ENCODE peak calls at places on chromosomes 6 and 20, in six cellular contexts. One of them, this sample, is unnamed.

GRCh38 chr6:152404936-152405595 is 232.1 kb downstream of the SYNE1 start:
- DNase-seq in OCI-LY7: no peak
- DNase-seq in kidney epithelial cell: no peak
- DNase-seq in neural progenitor cell: no peak
- DNase-seq in bronchial epithelial cell: no peak
- DNase-seq in IMR-90: no peak
- DNase-seq in this sample: no peak

GRCh38 chr6:17919494-17919893 is 67.9 kb downstream of the KIF13A start:
- DNase-seq in OCI-LY7: no peak
- DNase-seq in kidney epithelial cell: no peak
- DNase-seq in neural progenitor cell: no peak
- DNase-seq in bronchial epithelial cell: no peak
- DNase-seq in IMR-90: no peak
- DNase-seq in this sample: no peak

GRCh38 chr20:34553366-34553867 is 5.1 kb upstream of the MAP1LC3A start:
- DNase-seq in OCI-LY7: no peak
- DNase-seq in kidney epithelial cell: no peak
- DNase-seq in neural progenitor cell: no peak
- DNase-seq in bronchial epithelial cell: no peak
- DNase-seq in IMR-90: no peak
- DNase-seq in this sample: no peak

GRCh38 chr6:2460216-2460734 is 214.9 kb upstream of the GMDS start:
- DNase-seq in OCI-LY7: no peak
- DNase-seq in kidney epithelial cell: peak
- DNase-seq in neural progenitor cell: no peak
- DNase-seq in bronchial epithelial cell: peak
- DNase-seq in IMR-90: no peak
- DNase-seq in this sample: no peak

GRCh38 chr6:159170999-159171712 is 2.0 kb downstream of the FNDC1 start:
- DNase-seq in OCI-LY7: no peak
- DNase-seq in kidney epithelial cell: no peak
- DNase-seq in neural progenitor cell: peak
- DNase-seq in bronchial epithelial cell: peak
- DNase-seq in IMR-90: peak
- DNase-seq in this sample: peak

GRCh38 chr6:6319947-6320811 is at the start of gene F13A1:
- DNase-seq in OCI-LY7: peak
- DNase-seq in kidney epithelial cell: no peak
- DNase-seq in neural progenitor cell: peak
- DNase-seq in bronchial epithelial cell: no peak
- DNase-seq in IMR-90: no peak
- DNase-seq in this sample: no peak

GRCh38 chr6:42744351-42744890 is 1.5 kb downstream of the TBCC start:
- DNase-seq in OCI-LY7: no peak
- DNase-seq in kidney epithelial cell: no peak
- DNase-seq in neural progenitor cell: no peak
- DNase-seq in bronchial epithelial cell: no peak
- DNase-seq in IMR-90: no peak
- DNase-seq in this sample: peak

GRCh38 chr20:59082981-59083380 is 40.4 kb upstream of the PRELID3B start:
- DNase-seq in OCI-LY7: no peak
- DNase-seq in kidney epithelial cell: no peak
- DNase-seq in neural progenitor cell: no peak
- DNase-seq in bronchial epithelial cell: peak
- DNase-seq in IMR-90: peak
- DNase-seq in this sample: no peak

GRCh38 chr6:35287671-35288396 is 9.8 kb upstream of the DEF6 start:
- DNase-seq in OCI-LY7: no peak
- DNase-seq in kidney epithelial cell: no peak
- DNase-seq in neural progenitor cell: no peak
- DNase-seq in bronchial epithelial cell: no peak
- DNase-seq in IMR-90: peak
- DNase-seq in this sample: no peak

GRCh38 chr20:41247523-41248370 is 69.8 kb downstream of the ZHX3 start:
- DNase-seq in OCI-LY7: no peak
- DNase-seq in kidney epithelial cell: no peak
- DNase-seq in neural progenitor cell: no peak
- DNase-seq in bronchial epithelial cell: no peak
- DNase-seq in IMR-90: no peak
- DNase-seq in this sample: no peak

GRCh38 chr6:112296122-112296521 is 41.8 kb upstream of the LAMA4 start:
- DNase-seq in OCI-LY7: peak
- DNase-seq in kidney epithelial cell: peak
- DNase-seq in neural progenitor cell: peak
- DNase-seq in bronchial epithelial cell: peak
- DNase-seq in IMR-90: peak
- DNase-seq in this sample: peak

GRCh38 chr6:51495806-51496380 is 591.5 kb downstream of the PKHD1 start:
- DNase-seq in OCI-LY7: no peak
- DNase-seq in kidney epithelial cell: no peak
- DNase-seq in neural progenitor cell: no peak
- DNase-seq in bronchial epithelial cell: no peak
- DNase-seq in IMR-90: no peak
- DNase-seq in this sample: no peak

GRCh38 chr20:39909447-39909846 is 779.6 kb downstream of the MAFB start:
- DNase-seq in OCI-LY7: no peak
- DNase-seq in kidney epithelial cell: no peak
- DNase-seq in neural progenitor cell: no peak
- DNase-seq in bronchial epithelial cell: peak
- DNase-seq in IMR-90: no peak
- DNase-seq in this sample: no peak

GRCh38 chr20:53522696-53523095 is 70.9 kb downstream of the ZNF217 start:
- DNase-seq in OCI-LY7: no peak
- DNase-seq in kidney epithelial cell: no peak
- DNase-seq in neural progenitor cell: no peak
- DNase-seq in bronchial epithelial cell: no peak
- DNase-seq in IMR-90: no peak
- DNase-seq in this sample: no peak

GRCh38 chr6:474454-475185 is 83.1 kb downstream of the IRF4 start:
- DNase-seq in OCI-LY7: peak
- DNase-seq in kidney epithelial cell: no peak
- DNase-seq in neural progenitor cell: peak
- DNase-seq in bronchial epithelial cell: no peak
- DNase-seq in IMR-90: no peak
- DNase-seq in this sample: no peak

GRCh38 chr6:47357827-47358226 is 48.1 kb upstream of the TNFRSF21 start:
- DNase-seq in OCI-LY7: peak
- DNase-seq in kidney epithelial cell: no peak
- DNase-seq in neural progenitor cell: no peak
- DNase-seq in bronchial epithelial cell: no peak
- DNase-seq in IMR-90: no peak
- DNase-seq in this sample: no peak

GRCh38 chr20:33490023-33490933 is at the start of gene CBFA2T2:
- DNase-seq in OCI-LY7: no peak
- DNase-seq in kidney epithelial cell: peak
- DNase-seq in neural progenitor cell: peak
- DNase-seq in bronchial epithelial cell: peak
- DNase-seq in IMR-90: peak
- DNase-seq in this sample: peak

GRCh38 chr6:34391711-34392496 is 565 bp downstream of the NUDT3 start:
- DNase-seq in OCI-LY7: peak
- DNase-seq in kidney epithelial cell: no peak
- DNase-seq in neural progenitor cell: peak
- DNase-seq in bronchial epithelial cell: peak
- DNase-seq in IMR-90: peak
- DNase-seq in this sample: peak

GRCh38 chr6:141097471-141097870 is 1035.3 kb upstream of the GJE1 start:
- DNase-seq in OCI-LY7: no peak
- DNase-seq in kidney epithelial cell: no peak
- DNase-seq in neural progenitor cell: no peak
- DNase-seq in bronchial epithelial cell: peak
- DNase-seq in IMR-90: no peak
- DNase-seq in this sample: peak

GRCh38 chr6:34792605-34793500 is 970 bp downstream of the BLTP3A start:
- DNase-seq in OCI-LY7: peak
- DNase-seq in kidney epithelial cell: no peak
- DNase-seq in neural progenitor cell: peak
- DNase-seq in bronchial epithelial cell: peak
- DNase-seq in IMR-90: peak
- DNase-seq in this sample: peak

GRCh38 chr6:22219916-22220315 is 76.9 kb downstream of the PRL start:
- DNase-seq in OCI-LY7: no peak
- DNase-seq in kidney epithelial cell: no peak
- DNase-seq in neural progenitor cell: no peak
- DNase-seq in bronchial epithelial cell: no peak
- DNase-seq in IMR-90: peak
- DNase-seq in this sample: no peak

GRCh38 chr20:37267684-37268313 is 6.2 kb upstream of the GHRH start:
- DNase-seq in OCI-LY7: peak
- DNase-seq in kidney epithelial cell: no peak
- DNase-seq in neural progenitor cell: peak
- DNase-seq in bronchial epithelial cell: no peak
- DNase-seq in IMR-90: no peak
- DNase-seq in this sample: no peak

GRCh38 chr20:25259358-25259757 is 11.5 kb downstream of the PYGB start:
- DNase-seq in OCI-LY7: no peak
- DNase-seq in kidney epithelial cell: no peak
- DNase-seq in neural progenitor cell: no peak
- DNase-seq in bronchial epithelial cell: no peak
- DNase-seq in IMR-90: no peak
- DNase-seq in this sample: no peak

GRCh38 chr20:61583356-61583755 is 331.3 kb downstream of the CDH4 start:
- DNase-seq in OCI-LY7: no peak
- DNase-seq in kidney epithelial cell: no peak
- DNase-seq in neural progenitor cell: no peak
- DNase-seq in bronchial epithelial cell: no peak
- DNase-seq in IMR-90: no peak
- DNase-seq in this sample: no peak

GRCh38 chr6:36743538-36744441 is 46.2 kb downstream of the RAB44 start:
- DNase-seq in OCI-LY7: no peak
- DNase-seq in kidney epithelial cell: no peak
- DNase-seq in neural progenitor cell: no peak
- DNase-seq in bronchial epithelial cell: peak
- DNase-seq in IMR-90: no peak
- DNase-seq in this sample: no peak

GRCh38 chr20:32603046-32603726 is 18.1 kb upstream of the NOL4L start:
- DNase-seq in OCI-LY7: peak
- DNase-seq in kidney epithelial cell: no peak
- DNase-seq in neural progenitor cell: no peak
- DNase-seq in bronchial epithelial cell: no peak
- DNase-seq in IMR-90: no peak
- DNase-seq in this sample: no peak

GRCh38 chr6:17519120-17519519 is 81.0 kb upstream of the FAM8A1 start:
- DNase-seq in OCI-LY7: no peak
- DNase-seq in kidney epithelial cell: no peak
- DNase-seq in neural progenitor cell: no peak
- DNase-seq in bronchial epithelial cell: peak
- DNase-seq in IMR-90: peak
- DNase-seq in this sample: no peak

GRCh38 chr6:82072771-82073170 is 174.8 kb downstream of the IBTK start:
- DNase-seq in OCI-LY7: no peak
- DNase-seq in kidney epithelial cell: peak
- DNase-seq in neural progenitor cell: no peak
- DNase-seq in bronchial epithelial cell: peak
- DNase-seq in IMR-90: peak
- DNase-seq in this sample: peak

DNA sequence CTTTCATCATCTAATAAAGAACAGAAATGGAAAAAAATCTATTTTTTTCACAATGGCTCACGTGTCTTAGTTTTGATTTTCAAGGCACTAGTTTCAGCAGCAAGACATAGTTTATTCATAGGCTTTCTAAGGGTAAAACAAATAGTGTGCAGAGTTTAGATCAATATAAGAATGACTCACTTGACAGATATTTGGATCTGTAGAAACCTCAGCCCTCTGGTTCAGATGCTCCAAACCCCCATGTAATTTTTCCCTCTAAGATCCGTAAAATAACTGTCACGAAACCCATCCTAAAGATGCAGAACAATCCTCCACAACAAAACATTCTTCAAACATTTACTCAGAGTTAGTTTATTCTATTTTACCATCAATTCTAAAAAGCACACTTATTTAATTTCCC is 43.4 kb downstream of the IYD start:
- DNase-seq in OCI-LY7: no peak
- DNase-seq in kidney epithelial cell: no peak
- DNase-seq in neural progenitor cell: no peak
- DNase-seq in bronchial epithelial cell: no peak
- DNase-seq in IMR-90: no peak
- DNase-seq in this sample: no peak
- TF ChIP-seq CTCF in OCI-LY7: no peak
- TF ChIP-seq CTCF in kidney epithelial cell: no peak
- TF ChIP-seq CTCF in neural progenitor cell: no peak
- TF ChIP-seq CTCF in bronchial epithelial cell: no peak
- TF ChIP-seq CTCF in IMR-90: no peak
- TF ChIP-seq CTCF in this sample: no peak

DNA sequence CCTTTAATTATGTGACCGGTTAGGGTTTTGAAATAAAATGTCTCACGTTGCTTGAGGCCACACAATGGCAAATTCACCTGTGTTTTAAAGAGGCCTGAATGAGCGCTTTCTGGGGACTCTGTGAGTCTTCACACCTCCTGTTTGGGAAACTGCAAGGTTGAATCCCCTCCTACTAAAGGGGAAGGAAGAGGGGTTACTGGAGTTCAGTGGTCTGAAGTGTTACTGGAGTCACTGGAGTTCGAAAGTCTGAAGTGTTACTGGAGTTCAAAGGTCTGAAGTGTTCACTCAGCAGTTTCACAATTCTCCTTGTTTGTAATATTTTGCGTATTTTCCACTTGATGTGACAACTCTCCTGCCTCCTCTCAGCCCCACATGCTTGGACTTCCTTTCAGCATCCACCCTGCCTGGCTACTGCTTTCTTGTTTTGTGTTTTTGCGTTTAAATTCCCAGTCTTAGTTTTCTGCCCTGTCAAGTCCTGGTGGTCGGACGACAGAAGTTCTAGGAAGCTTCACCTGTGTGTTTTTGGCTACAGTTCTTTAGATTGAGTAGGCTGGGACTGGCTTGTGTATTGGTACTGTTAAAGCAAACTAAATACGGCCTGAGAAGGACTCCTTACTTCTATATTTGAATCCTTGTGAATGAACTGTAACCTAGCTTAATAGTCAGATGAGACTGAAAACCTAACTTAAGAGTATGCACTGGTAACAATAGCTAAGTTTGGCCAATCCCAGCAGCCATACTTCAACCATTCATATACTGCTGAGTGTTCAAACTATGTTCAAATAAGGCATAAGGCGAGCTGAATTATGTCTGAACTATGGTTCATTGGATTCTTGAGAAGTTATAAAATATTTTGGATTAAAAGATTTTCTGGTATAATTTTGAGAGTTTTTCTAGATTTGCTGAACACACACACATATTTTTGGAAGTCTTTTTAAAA is 2.0 kb downstream of the SMPDL3A start:
- DNase-seq in OCI-LY7: no peak
- DNase-seq in kidney epithelial cell: no peak
- DNase-seq in neural progenitor cell: no peak
- DNase-seq in bronchial epithelial cell: no peak
- DNase-seq in IMR-90: peak
- DNase-seq in this sample: peak
- H3K4me3 ChIP-seq in OCI-LY7: no peak
- H3K4me3 ChIP-seq in kidney epithelial cell: peak
- H3K4me3 ChIP-seq in neural progenitor cell: peak
- H3K4me3 ChIP-seq in bronchial epithelial cell: no peak
- H3K4me3 ChIP-seq in IMR-90: peak
- H3K4me3 ChIP-seq in this sample: peak

GRCh38 chr20:13610205-13610604 is 28.5 kb downstream of the TASP1 start:
- DNase-seq in OCI-LY7: peak
- DNase-seq in kidney epithelial cell: no peak
- DNase-seq in neural progenitor cell: peak
- DNase-seq in bronchial epithelial cell: no peak
- DNase-seq in IMR-90: no peak
- DNase-seq in this sample: peak
- TF ChIP-seq CTCF in OCI-LY7: peak
- TF ChIP-seq CTCF in kidney epithelial cell: no peak
- TF ChIP-seq CTCF in neural progenitor cell: peak
- TF ChIP-seq CTCF in bronchial epithelial cell: no peak
- TF ChIP-seq CTCF in IMR-90: no peak
- TF ChIP-seq CTCF in this sample: peak

GRCh38 chr6:108781419-108782110 is 66.7 kb upstream of the ARMC2 start:
- DNase-seq in OCI-LY7: no peak
- DNase-seq in kidney epithelial cell: no peak
- DNase-seq in neural progenitor cell: peak
- DNase-seq in bronchial epithelial cell: no peak
- DNase-seq in IMR-90: peak
- DNase-seq in this sample: no peak
- H3K4me3 ChIP-seq in OCI-LY7: no peak
- H3K4me3 ChIP-seq in kidney epithelial cell: peak
- H3K4me3 ChIP-seq in neural progenitor cell: peak
- H3K4me3 ChIP-seq in bronchial epithelial cell: peak
- H3K4me3 ChIP-seq in IMR-90: peak
- H3K4me3 ChIP-seq in this sample: peak

This sample was measured in fibroblast of villous mesenchyme.